ENCODE peak calls at places on chromosomes 12 and 14, in seven cellular contexts. One of them, this sample, is unnamed. For H3K9me3, the result is how much of the 10 kb centered on the place peaks cover.

GRCh38 chr12:1054103-1054838 is 63.2 kb downstream of the ERC1 start:
- DNase-seq in pancreas: no peak
- DNase-seq in mucosa of descending colon: no peak
- DNase-seq in lung: no peak
- DNase-seq in stomach: no peak
- DNase-seq in adipocyte: peak
- DNase-seq in left ventricle myocardium inferior: no peak
- DNase-seq in this sample: no peak

GRCh38 chr12:69534389-69534822 is 50.9 kb upstream of the CCT2 start:
- DNase-seq in lung: peak
- DNase-seq in mucosa of descending colon: no peak
- DNase-seq in pancreas: peak
- DNase-seq in stomach: no peak
- DNase-seq in adipocyte: peak
- DNase-seq in left ventricle myocardium inferior: no peak
- DNase-seq in this sample: no peak

GRCh38 chr12:86712425-86712843 is 456.2 kb upstream of the MGAT4C start:
- DNase-seq in pancreas: no peak
- DNase-seq in adipocyte: peak
- DNase-seq in lung: no peak
- DNase-seq in stomach: no peak
- DNase-seq in left ventricle myocardium inferior: no peak
- DNase-seq in mucosa of descending colon: no peak
- DNase-seq in this sample: no peak

GRCh38 chr12:58455146-58455545 is 465.2 kb downstream of the LRIG3 start:
- DNase-seq in lung: no peak
- DNase-seq in stomach: no peak
- DNase-seq in adipocyte: peak
- DNase-seq in mucosa of descending colon: no peak
- DNase-seq in pancreas: no peak
- DNase-seq in left ventricle myocardium inferior: no peak
- DNase-seq in this sample: no peak

GRCh38 chr14:94998702-94999101 is 158.6 kb downstream of the DICER1 start:
- DNase-seq in pancreas: no peak
- DNase-seq in mucosa of descending colon: no peak
- DNase-seq in stomach: no peak
- DNase-seq in adipocyte: no peak
- DNase-seq in left ventricle myocardium inferior: no peak
- DNase-seq in lung: no peak
- DNase-seq in this sample: no peak

GRCh38 chr12:46506961-46507360 is 134.4 kb upstream of the SLC38A2 start:
- DNase-seq in mucosa of descending colon: no peak
- DNase-seq in adipocyte: no peak
- DNase-seq in pancreas: no peak
- DNase-seq in lung: no peak
- DNase-seq in stomach: no peak
- DNase-seq in left ventricle myocardium inferior: no peak
- DNase-seq in this sample: no peak

GRCh38 chr12:26239508-26240328 is 44.3 kb downstream of the SSPN start:
- DNase-seq in left ventricle myocardium inferior: peak
- DNase-seq in stomach: no peak
- DNase-seq in lung: no peak
- DNase-seq in adipocyte: peak
- DNase-seq in mucosa of descending colon: no peak
- DNase-seq in pancreas: peak
- DNase-seq in this sample: no peak

GRCh38 chr12:42361909-42362706 is 36.1 kb downstream of the PPHLN1 start:
- DNase-seq in left ventricle myocardium inferior: no peak
- DNase-seq in adipocyte: no peak
- DNase-seq in lung: no peak
- DNase-seq in stomach: no peak
- DNase-seq in pancreas: no peak
- DNase-seq in mucosa of descending colon: no peak
- DNase-seq in this sample: no peak

GRCh38 chr12:9673404-9674225 is 4.1 kb downstream of the CLEC2D start:
- DNase-seq in left ventricle myocardium inferior: peak
- DNase-seq in stomach: no peak
- DNase-seq in lung: peak
- DNase-seq in adipocyte: peak
- DNase-seq in mucosa of descending colon: peak
- DNase-seq in pancreas: peak
- DNase-seq in this sample: peak

GRCh38 chr12:120709976-120710804 is at the start of gene UNC119B:
- DNase-seq in lung: peak
- DNase-seq in mucosa of descending colon: peak
- DNase-seq in left ventricle myocardium inferior: peak
- DNase-seq in pancreas: peak
- DNase-seq in stomach: peak
- DNase-seq in adipocyte: peak
- DNase-seq in this sample: peak

GRCh38 chr12:47408171-47408871 is 297.5 kb downstream of the RPAP3 start:
- DNase-seq in stomach: no peak
- DNase-seq in mucosa of descending colon: no peak
- DNase-seq in lung: peak
- DNase-seq in pancreas: no peak
- DNase-seq in left ventricle myocardium inferior: no peak
- DNase-seq in adipocyte: no peak
- DNase-seq in this sample: no peak

GRCh38 chr14:89736866-89737265 is 217.7 kb downstream of the EFCAB11 start:
- DNase-seq in left ventricle myocardium inferior: no peak
- DNase-seq in mucosa of descending colon: no peak
- DNase-seq in stomach: no peak
- DNase-seq in adipocyte: peak
- DNase-seq in pancreas: no peak
- DNase-seq in lung: no peak
- DNase-seq in this sample: no peak

GRCh38 chr12:9342614-9343353 is 134.6 kb upstream of the PZP start:
- DNase-seq in left ventricle myocardium inferior: no peak
- DNase-seq in pancreas: no peak
- DNase-seq in lung: no peak
- DNase-seq in stomach: no peak
- DNase-seq in adipocyte: no peak
- DNase-seq in mucosa of descending colon: no peak
- DNase-seq in this sample: no peak

GRCh38 chr14:99537399-99537798 is 56.2 kb downstream of the CCNK start:
- DNase-seq in adipocyte: peak
- DNase-seq in lung: no peak
- DNase-seq in pancreas: no peak
- DNase-seq in left ventricle myocardium inferior: peak
- DNase-seq in mucosa of descending colon: no peak
- DNase-seq in stomach: no peak
- DNase-seq in this sample: no peak

GRCh38 chr12:59304077-59304721 is 291.6 kb upstream of the SLC16A7 start:
- DNase-seq in left ventricle myocardium inferior: no peak
- DNase-seq in mucosa of descending colon: no peak
- DNase-seq in stomach: no peak
- DNase-seq in adipocyte: no peak
- DNase-seq in pancreas: no peak
- DNase-seq in lung: no peak
- DNase-seq in this sample: no peak

GRCh38 chr12:101781834-101782543 is 42.7 kb upstream of the SYCP3 start:
- DNase-seq in mucosa of descending colon: no peak
- DNase-seq in left ventricle myocardium inferior: no peak
- DNase-seq in lung: no peak
- DNase-seq in adipocyte: peak
- DNase-seq in stomach: no peak
- DNase-seq in pancreas: no peak
- DNase-seq in this sample: no peak

GRCh38 chr12:122437656-122438121 is 15.2 kb upstream of the CLIP1 start:
- DNase-seq in lung: peak
- DNase-seq in adipocyte: peak
- DNase-seq in left ventricle myocardium inferior: peak
- DNase-seq in stomach: peak
- DNase-seq in pancreas: no peak
- DNase-seq in mucosa of descending colon: peak
- DNase-seq in this sample: no peak

GRCh38 chr12:11014234-11014633 is 8.2 kb downstream of the TAS2R19 start:
- DNase-seq in adipocyte: no peak
- DNase-seq in stomach: no peak
- DNase-seq in mucosa of descending colon: no peak
- DNase-seq in left ventricle myocardium inferior: no peak
- DNase-seq in pancreas: no peak
- DNase-seq in lung: no peak
- DNase-seq in this sample: no peak

GRCh38 chr14:106875503-106875902 is 1349.1 kb downstream of the TMEM121 start:
- DNase-seq in mucosa of descending colon: peak
- DNase-seq in lung: no peak
- DNase-seq in left ventricle myocardium inferior: peak
- DNase-seq in adipocyte: no peak
- DNase-seq in pancreas: no peak
- DNase-seq in stomach: peak
- DNase-seq in this sample: no peak

GRCh38 chr14:55926007-55926406 is 192.2 kb upstream of the PELI2 start:
- DNase-seq in stomach: peak
- DNase-seq in left ventricle myocardium inferior: no peak
- DNase-seq in adipocyte: no peak
- DNase-seq in mucosa of descending colon: peak
- DNase-seq in pancreas: peak
- DNase-seq in lung: no peak
- DNase-seq in this sample: no peak

DNA sequence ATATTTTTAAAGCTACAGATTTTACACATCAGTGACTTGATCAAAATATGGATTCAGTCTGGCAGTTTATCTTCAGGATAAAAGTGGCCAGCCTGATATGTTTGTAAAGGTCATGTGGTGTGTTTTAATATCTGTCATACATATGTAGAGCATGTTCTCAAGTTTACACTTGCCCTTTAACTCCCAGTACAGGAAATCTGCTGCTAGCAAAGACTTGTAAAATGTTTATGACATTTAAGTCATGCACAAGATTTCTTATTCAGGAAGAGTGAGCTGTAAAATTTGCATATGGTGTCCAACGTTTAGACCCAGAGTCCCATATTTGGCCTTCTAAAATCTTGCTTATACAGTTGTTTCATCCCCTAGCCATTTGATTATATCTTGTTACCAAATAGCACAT is 197.5 kb upstream of the FLRT2 start:
- DNase-seq in lung: no peak
- DNase-seq in mucosa of descending colon: no peak
- DNase-seq in stomach: no peak
- DNase-seq in adipocyte: no peak
- DNase-seq in pancreas: no peak
- DNase-seq in left ventricle myocardium inferior: no peak
- DNase-seq in this sample: no peak
- H3K9me3 ChIP-seq in lung: under half
- H3K9me3 ChIP-seq in mucosa of descending colon: under half
- H3K9me3 ChIP-seq in stomach: under half
- H3K9me3 ChIP-seq in adipocyte: under half
- H3K9me3 ChIP-seq in pancreas: under half
- H3K9me3 ChIP-seq in left ventricle myocardium inferior: under half
- H3K9me3 ChIP-seq in this sample: under half

DNA sequence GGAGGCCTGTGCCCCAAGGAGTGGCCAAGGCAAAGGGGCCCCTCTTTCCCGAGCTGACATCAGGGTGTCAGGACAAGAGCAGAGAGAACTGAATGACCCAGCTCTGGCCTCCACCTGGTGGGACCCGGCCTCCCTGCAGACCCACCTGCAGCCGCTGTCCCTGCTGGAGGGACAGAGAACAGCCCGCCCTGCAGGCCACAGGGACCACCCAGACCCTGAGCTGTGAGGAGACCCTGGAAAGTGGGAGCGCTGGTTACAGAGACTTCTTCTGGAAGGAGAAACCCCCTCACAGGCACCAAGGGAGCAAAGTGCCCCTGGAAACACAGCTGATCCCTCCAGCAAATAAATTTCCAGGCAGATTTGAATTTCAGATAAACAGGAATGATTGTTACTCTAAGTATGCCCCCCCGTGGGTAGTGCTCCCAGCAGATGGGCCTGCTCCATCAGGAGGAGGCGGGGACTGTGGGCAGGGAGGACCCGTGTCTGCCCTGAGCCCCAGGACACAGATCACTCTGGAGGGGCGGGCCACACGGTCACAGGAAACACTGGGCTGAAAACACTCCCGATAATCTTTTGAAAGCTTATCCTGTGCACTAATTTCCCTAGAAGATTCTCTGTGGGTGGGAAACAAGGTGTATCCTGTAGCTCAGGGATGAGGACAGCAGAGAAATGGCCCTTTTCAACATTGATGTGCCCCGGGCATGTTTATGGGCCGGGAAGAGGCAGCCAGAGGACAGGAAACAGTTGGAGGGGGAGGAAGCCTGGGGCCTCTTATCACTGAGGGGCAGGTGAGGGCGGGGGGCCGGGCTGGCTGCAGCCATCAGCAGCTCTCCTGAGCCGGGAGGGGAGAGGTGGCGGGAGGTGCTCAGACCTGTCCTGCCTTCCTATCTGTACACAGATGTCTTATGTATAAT is 276.0 kb downstream of the ADGRD1 start:
- DNase-seq in pancreas: no peak
- DNase-seq in left ventricle myocardium inferior: peak
- DNase-seq in lung: no peak
- DNase-seq in mucosa of descending colon: no peak
- DNase-seq in adipocyte: no peak
- DNase-seq in stomach: no peak
- DNase-seq in this sample: no peak
- H3K9me3 ChIP-seq in pancreas: under half
- H3K9me3 ChIP-seq in left ventricle myocardium inferior: under half
- H3K9me3 ChIP-seq in lung: under half
- H3K9me3 ChIP-seq in mucosa of descending colon: under half
- H3K9me3 ChIP-seq in adipocyte: under half
- H3K9me3 ChIP-seq in stomach: under half
- H3K9me3 ChIP-seq in this sample: under half

GRCh38 chr14:71985538-71986234 is 53.5 kb downstream of the RGS6 start:
- DNase-seq in left ventricle myocardium inferior: no peak
- DNase-seq in lung: no peak
- DNase-seq in stomach: no peak
- DNase-seq in mucosa of descending colon: no peak
- DNase-seq in pancreas: no peak
- DNase-seq in adipocyte: peak
- DNase-seq in this sample: no peak
- H3K9me3 ChIP-seq in left ventricle myocardium inferior: under half
- H3K9me3 ChIP-seq in lung: under half
- H3K9me3 ChIP-seq in stomach: under half
- H3K9me3 ChIP-seq in mucosa of descending colon: under half
- H3K9me3 ChIP-seq in pancreas: under half
- H3K9me3 ChIP-seq in adipocyte: under half
- H3K9me3 ChIP-seq in this sample: under half

DNA sequence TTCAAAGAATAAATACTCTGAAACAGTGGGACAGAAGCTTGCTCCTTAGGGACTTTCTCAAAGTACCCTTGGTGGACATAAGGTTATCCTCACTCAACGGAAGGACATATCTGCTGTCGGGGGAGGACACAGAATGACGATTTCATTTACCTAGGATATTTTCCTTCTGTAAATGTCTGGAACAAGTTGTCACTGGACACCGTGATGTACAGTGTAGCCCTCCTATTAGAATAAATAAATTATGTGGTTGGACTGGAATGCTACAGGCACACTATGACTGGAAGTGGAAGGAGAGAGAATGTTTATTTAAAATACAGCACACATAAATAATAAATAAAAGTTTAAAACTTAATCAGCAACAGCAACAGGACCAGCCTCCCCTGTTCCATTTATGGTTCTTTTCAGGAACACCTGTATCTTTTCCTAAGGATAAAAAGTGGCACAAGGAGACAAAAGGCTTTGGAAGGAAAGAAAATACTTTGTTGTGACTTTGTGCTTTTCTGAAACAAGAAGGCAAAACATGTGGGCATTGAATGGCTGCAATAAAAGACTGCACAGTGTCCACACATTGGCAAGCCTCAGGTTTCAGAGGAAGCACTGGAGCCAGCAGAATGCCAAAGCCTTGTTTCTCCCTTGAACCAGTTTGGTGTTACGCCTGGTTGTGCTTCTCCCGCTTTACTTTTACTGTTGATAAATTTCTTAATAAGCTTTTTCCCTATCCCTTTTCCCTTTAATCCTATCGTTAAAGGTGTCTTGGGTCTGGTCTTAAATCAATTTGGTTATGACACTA is 36.8 kb downstream of the FGD4 start:
- DNase-seq in lung: no peak
- DNase-seq in stomach: no peak
- DNase-seq in left ventricle myocardium inferior: no peak
- DNase-seq in pancreas: no peak
- DNase-seq in mucosa of descending colon: no peak
- DNase-seq in adipocyte: peak
- DNase-seq in this sample: no peak
- H3K9me3 ChIP-seq in lung: under half
- H3K9me3 ChIP-seq in stomach: under half
- H3K9me3 ChIP-seq in left ventricle myocardium inferior: under half
- H3K9me3 ChIP-seq in pancreas: under half
- H3K9me3 ChIP-seq in mucosa of descending colon: under half
- H3K9me3 ChIP-seq in adipocyte: under half
- H3K9me3 ChIP-seq in this sample: under half